ENCODE peak calls at places on chromosomes 3 and 15, in nine cellular contexts. U, H, Y, B, M, N, G, W and A are unnamed samples.

GRCh38 chr15:65952425-65953053 is 83.2 kb downstream of the RAB11A start:
- DNase-seq in G (no peak), N (no peak), B (peak; percentile 69), Y (no peak), W (no peak), U (no peak), H (peak; percentile 66), M (no peak), A (no peak)

GRCh38 chr3:38458796-38459498 is 5.3 kb downstream of the ACVR2B start:
- DNase-seq in M (no peak), B (no peak), N (peak; percentile 42), Y (peak; percentile 80), W (peak; percentile 80), G (peak; percentile 69), H (peak; percentile 68), U (peak; percentile 81), A (peak; percentile 22)

GRCh38 chr3:12308517-12308916 is 19.6 kb downstream of the PPARG start:
- DNase-seq in Y (no peak), G (no peak), U (no peak), B (peak; percentile 66), M (no peak), H (no peak), W (no peak), N (no peak), A (no peak)

GRCh38 chr3:80733522-80734176 is 965.9 kb upstream of the ROBO1 start:
- DNase-seq in U (no peak), H (no peak), N (no peak), Y (no peak), G (no peak), B (peak; percentile 41), W (no peak), M (no peak), A (no peak)

GRCh38 chr15:66613743-66614142 is 47.9 kb upstream of the LCTL start:
- DNase-seq in N (no peak), Y (peak; percentile 22), B (no peak), H (no peak), W (no peak), U (no peak), G (no peak), M (no peak), A (no peak)

GRCh38 chr3:180698760-180699270 is 19.5 kb upstream of the CCDC39 start:
- DNase-seq in Y (no peak), H (no peak), M (no peak), B (no peak), U (no peak), W (no peak), N (no peak), G (no peak), A (no peak)

GRCh38 chr15:78615151-78615589 is 5.6 kb downstream of the CHRNA3 start:
- DNase-seq in M (no peak), Y (no peak), W (no peak), B (no peak), U (no peak), N (no peak), H (no peak), G (no peak), A (no peak)

GRCh38 chr3:52245322-52246263 is at the start of gene PPM1M:
- DNase-seq in B (peak; percentile 53), M (no peak), Y (peak; percentile 73), W (peak; percentile 75), N (peak; percentile 64), H (peak; percentile 84), U (peak; percentile 87), G (peak; percentile 65), A (no peak)

GRCh38 chr3:167361356-167361755 is 18.7 kb downstream of the ZBBX start:
- DNase-seq in Y (no peak), M (no peak), B (no peak), U (no peak), N (no peak), H (no peak), G (no peak), W (no peak), A (no peak)

GRCh38 chr15:35168464-35168863 is 83.4 kb upstream of the NANOGP8 start:
- DNase-seq in M (no peak), G (no peak), B (peak; percentile 70), N (no peak), W (no peak), Y (no peak), H (no peak), U (no peak), A (no peak)

GRCh38 chr15:31856581-31856980 is 173.7 kb upstream of the CHRNA7 start:
- DNase-seq in M (no peak), G (no peak), H (no peak), B (no peak), Y (no peak), U (no peak), N (no peak), W (no peak), A (no peak)

GRCh38 chr3:126811530-126811929 is 107.5 kb downstream of the CHCHD6 start:
- DNase-seq in U (no peak), B (peak; percentile 14), G (no peak), M (no peak), N (no peak), H (no peak), W (no peak), Y (no peak), A (no peak)

GRCh38 chr15:45449878-45450277 is 71.5 kb upstream of the GATM start:
- DNase-seq in Y (peak; percentile 89), U (no peak), N (no peak), W (no peak), B (no peak), G (peak; percentile 85), M (no peak), H (no peak), A (no peak)

GRCh38 chr15:48954538-48954937 is 9.2 kb downstream of the SHC4 start:
- DNase-seq in H (peak; percentile 50), N (no peak), U (peak; percentile 80), W (peak; percentile 74), Y (no peak), M (peak; percentile 84), B (no peak), G (no peak), A (no peak)

GRCh38 chr3:149332227-149332765 is 1.1 kb downstream of the TM4SF18 start:
- DNase-seq in G (no peak), W (no peak), U (no peak), H (no peak), B (peak; percentile 61), M (no peak), N (no peak), Y (no peak), A (no peak)

GRCh38 chr15:93180128-93180527 is 91.1 kb upstream of the RGMA start:
- DNase-seq in N (no peak), G (no peak), W (no peak), H (no peak), B (no peak), M (no peak), U (no peak), Y (no peak), A (no peak)

GRCh38 chr15:93178371-93178770 is 89.4 kb upstream of the RGMA start:
- DNase-seq in M (no peak), N (no peak), B (no peak), H (no peak), G (no peak), Y (no peak), W (no peak), U (no peak), A (no peak)

GRCh38 chr15:93180656-93181055 is 91.6 kb upstream of the RGMA start:
- DNase-seq in Y (no peak), U (no peak), N (no peak), B (no peak), G (no peak), H (no peak), M (no peak), W (no peak), A (no peak)

GRCh38 chr15:93179704-93180103 is 90.7 kb upstream of the RGMA start:
- DNase-seq in N (no peak), M (no peak), B (no peak), W (no peak), U (no peak), Y (no peak), G (no peak), H (no peak), A (no peak)

GRCh38 chr15:93179072-93179471 is 90.1 kb upstream of the RGMA start:
- DNase-seq in M (no peak), Y (peak; percentile 79), U (no peak), B (no peak), H (peak; percentile 69), W (peak; percentile 68), G (peak; percentile 55), N (peak; percentile 28), A (no peak)
- H3K27ac ChIP-seq in M (no peak overlapping the region), Y (no peak overlapping the region), U (no peak overlapping the region), B (no peak overlapping the region), H (no peak overlapping the region), W (no peak overlapping the region), G (no peak overlapping the region), N (no peak overlapping the region), A (no peak overlapping the region)

DNA sequence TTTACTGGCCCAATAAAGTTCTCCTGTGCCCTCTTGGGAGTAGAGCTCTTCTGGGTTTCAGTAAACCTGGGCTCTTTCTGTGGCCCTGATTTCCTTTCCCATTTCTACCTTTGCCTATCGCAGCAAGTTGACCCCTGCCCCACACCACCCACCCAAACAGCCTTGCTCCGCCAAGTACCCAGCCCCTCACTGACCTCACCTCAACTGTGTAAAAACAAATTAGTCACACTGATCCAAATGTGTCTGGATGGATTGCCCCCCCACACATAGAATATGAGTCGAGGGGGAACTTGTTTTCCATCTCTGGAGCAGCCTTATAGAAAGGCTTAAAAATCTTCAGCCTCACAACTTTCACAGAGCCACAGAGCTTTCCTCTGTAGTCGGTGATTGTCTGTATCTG is 28.6 kb upstream of the VEPH1 start:
- DNase-seq in G (no peak), U (no peak), Y (no peak), H (no peak), N (no peak), B (no peak), W (no peak), M (no peak), A (no peak)
- H3K4me3 ChIP-seq in G (no peak overlapping the region), U (no peak overlapping the region), Y (no peak overlapping the region), H (no peak overlapping the region), N (no peak overlapping the region), B (peak overlapping the region; percentile 75), W (no peak overlapping the region), M (no peak overlapping the region), A (no peak overlapping the region)

DNA sequence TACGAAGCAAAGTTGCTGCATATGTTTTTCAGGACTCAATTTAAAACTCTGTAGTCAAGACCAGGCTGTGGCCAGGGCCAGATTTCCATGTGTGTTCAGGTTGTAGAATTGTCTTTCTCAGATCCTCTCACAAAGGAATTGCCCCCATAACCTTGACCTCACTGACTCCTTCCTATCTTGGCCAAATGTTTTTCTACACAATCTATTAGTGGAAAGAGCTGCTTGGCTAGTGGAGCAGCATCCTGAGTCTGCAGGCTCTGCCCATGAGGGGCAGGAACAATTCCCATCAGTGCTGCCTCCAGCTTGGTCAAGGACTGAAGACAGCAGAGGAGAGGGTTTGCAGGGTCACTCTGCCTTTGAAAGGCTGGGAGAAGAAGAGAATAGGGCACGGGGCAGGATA is 6.9 kb upstream of the TBC1D21 start:
- DNase-seq in G (no peak), M (no peak), N (no peak), B (no peak), H (peak; percentile 58), U (no peak), W (no peak), Y (no peak), A (no peak)
- H3K27me3 ChIP-seq in G (peaks cover 3% of the 10 kb centered on the region), M (no peaks in the 10 kb centered on the region), N (no peaks in the 10 kb centered on the region), B (peaks cover 71% of the 10 kb centered on the region), H (no peaks in the 10 kb centered on the region), U (no peaks in the 10 kb centered on the region), W (no peaks in the 10 kb centered on the region), Y (peaks cover 25% of the 10 kb centered on the region), A (peaks cover 4% of the 10 kb centered on the region)

DNA sequence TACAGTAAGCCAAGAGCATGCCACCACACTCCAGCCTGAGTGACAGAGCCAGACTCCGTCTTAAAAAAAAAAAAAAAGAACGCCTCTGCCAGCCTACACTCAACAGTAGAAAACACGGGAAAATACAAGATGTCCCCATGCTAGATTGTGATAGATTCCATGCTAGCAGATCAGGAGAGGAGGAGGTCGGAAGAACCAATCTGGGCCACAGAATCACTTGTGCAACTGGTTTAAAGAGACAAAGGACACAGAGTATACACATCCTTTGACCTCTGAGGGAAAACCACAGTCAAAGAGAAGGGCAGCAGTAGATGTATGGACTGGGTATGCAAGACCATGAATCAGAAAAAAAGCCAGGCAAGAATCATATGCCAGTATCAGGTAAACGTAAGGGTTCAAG is 15.9 kb downstream of the TBL1XR1 start:
- DNase-seq in M (peak; percentile 21), U (no peak), G (no peak), W (no peak), N (no peak), B (no peak), Y (no peak), H (no peak), A (no peak)
- H3K27ac ChIP-seq in M (no peak overlapping the region), U (no peak overlapping the region), G (no peak overlapping the region), W (no peak overlapping the region), N (no peak overlapping the region), B (no peak overlapping the region), Y (no peak overlapping the region), H (no peak overlapping the region), A (no peak overlapping the region)